ENCODE peak calls at places on chromosome 16, in nine cellular contexts. I, R, H, O, Q, E, P, X and Y are unnamed samples.

GRCh38 chr16:2584742-2585650 is 47.2 kb downstream of the PDPK1 start:
- DNase-seq in E (no peak), I (no peak), H (no peak), R (peak; percentile 16), Q (no peak), X (no peak), O (no peak), P (no peak), Y (no peak)

GRCh38 chr16:11236855-11237254 is 19.1 kb downstream of the SOCS1 start:
- DNase-seq in X (peak; percentile 50), P (no peak), H (no peak), O (no peak), Q (no peak), I (no peak), E (no peak), R (no peak), Y (no peak)

GRCh38 chr16:24834459-24835335 is 11.1 kb upstream of the SLC5A11 start:
- DNase-seq in E (no peak), Q (peak; percentile 8), I (peak; percentile 60), P (no peak), O (no peak), R (peak; percentile 49), H (no peak), X (peak; percentile 59), Y (no peak)

GRCh38 chr16:86952769-86953168 is 364.4 kb downstream of the C16orf95 start:
- DNase-seq in R (peak; percentile 61), O (no peak), E (no peak), Q (no peak), I (no peak), X (no peak), H (no peak), P (no peak), Y (no peak)

GRCh38 chr16:78441298-78441697 is 341.8 kb downstream of the WWOX start:
- DNase-seq in H (no peak), E (no peak), I (no peak), X (no peak), Q (no peak), P (no peak), O (no peak), R (no peak), Y (no peak)

GRCh38 chr16:10852948-10853347 is 24.1 kb upstream of the CIITA start:
- DNase-seq in P (no peak), R (no peak), H (no peak), E (no peak), X (no peak), I (no peak), Q (no peak), O (no peak), Y (no peak)

GRCh38 chr16:1537138-1537577 is 3.7 kb downstream of the TMEM204 start:
- DNase-seq in I (no peak), Q (no peak), H (no peak), O (no peak), X (no peak), P (no peak), R (no peak), E (no peak), Y (no peak)

GRCh38 chr16:29774730-29775129 is 3.3 kb upstream of the ZG16 start:
- DNase-seq in E (no peak), P (no peak), I (no peak), X (no peak), H (no peak), R (no peak), Q (no peak), O (no peak), Y (no peak)

GRCh38 chr16:77169650-77170236 is 21.2 kb upstream of the MON1B start:
- DNase-seq in X (peak; percentile 54), E (no peak), H (no peak), R (peak; percentile 34), Q (peak; percentile 45), I (peak; percentile 78), O (no peak), P (peak; percentile 12), Y (no peak)

GRCh38 chr16:85041184-85041928 is 13.8 kb downstream of the KIAA0513 start:
- DNase-seq in E (no peak), H (no peak), I (no peak), Q (no peak), P (no peak), X (no peak), O (no peak), R (no peak), Y (no peak)

GRCh38 chr16:89972244-89973234 is 24.0 kb downstream of the DEF8 start:
- DNase-seq in E (peak; percentile 90), P (peak; percentile 43), X (peak; percentile 92), I (peak; percentile 97), H (peak; percentile 88), R (peak; percentile 85), Q (peak; percentile 85), O (peak; percentile 40), Y (peak; percentile 40)

GRCh38 chr16:50050802-50051201 is 15.0 kb upstream of the HEATR3 start:
- DNase-seq in X (no peak), H (no peak), O (no peak), R (peak; percentile 11), P (no peak), Q (no peak), I (no peak), E (no peak), Y (no peak)

GRCh38 chr16:86862596-86862995 is 284.2 kb downstream of the FOXL1 start:
- DNase-seq in O (no peak), Q (no peak), I (no peak), P (no peak), X (no peak), H (no peak), E (no peak), R (peak; percentile 11), Y (no peak)

GRCh38 chr16:51550785-51551184 is 399.7 kb upstream of the SALL1 start:
- DNase-seq in P (no peak), Q (no peak), I (no peak), O (no peak), R (peak; percentile 17), X (no peak), H (no peak), E (no peak), Y (no peak)

GRCh38 chr16:80466024-80466986 is 74.5 kb upstream of the DYNLRB2 start:
- DNase-seq in O (no peak), R (peak; percentile 24), Q (peak; percentile 56), X (peak; percentile 50), E (peak; percentile 36), H (peak; percentile 44), P (peak; percentile 10), I (peak; percentile 93), Y (no peak)

GRCh38 chr16:19432429-19432828 is 14.7 kb downstream of the TMC5 start:
- DNase-seq in O (no peak), H (no peak), I (no peak), E (no peak), R (no peak), P (no peak), Q (no peak), X (peak; percentile 1), Y (no peak)

GRCh38 chr16:892536-893255 is 78.1 kb downstream of the LMF1 start:
- DNase-seq in H (no peak), X (no peak), O (no peak), R (no peak), E (peak; percentile 12), I (peak; percentile 61), P (no peak), Q (no peak), Y (no peak)

GRCh38 chr16:647173-647902 is 1.8 kb upstream of the WDR90 start:
- DNase-seq in Q (no peak), P (no peak), E (no peak), O (no peak), H (no peak), I (no peak), X (no peak), R (no peak), Y (no peak)

GRCh38 chr16:30028438-30029093 is 2.5 kb downstream of the TLCD3B start:
- DNase-seq in E (peak; percentile 28), I (peak; percentile 89), X (no peak), O (no peak), P (no peak), Q (peak; percentile 30), R (no peak), H (no peak), Y (no peak)

GRCh38 chr16:54062361-54063346 is 223.9 kb downstream of the IRX3 start:
- DNase-seq in P (no peak), X (no peak), R (no peak), E (no peak), O (no peak), Q (no peak), I (peak; percentile 37), H (no peak), Y (no peak)
- TF ChIP-seq CTCF in P (no peak), X (peak; percentile 12), R (no peak), E (no peak), O (no peak), Q (no peak), I (no peak), H (no peak), Y (no peak)

DNA sequence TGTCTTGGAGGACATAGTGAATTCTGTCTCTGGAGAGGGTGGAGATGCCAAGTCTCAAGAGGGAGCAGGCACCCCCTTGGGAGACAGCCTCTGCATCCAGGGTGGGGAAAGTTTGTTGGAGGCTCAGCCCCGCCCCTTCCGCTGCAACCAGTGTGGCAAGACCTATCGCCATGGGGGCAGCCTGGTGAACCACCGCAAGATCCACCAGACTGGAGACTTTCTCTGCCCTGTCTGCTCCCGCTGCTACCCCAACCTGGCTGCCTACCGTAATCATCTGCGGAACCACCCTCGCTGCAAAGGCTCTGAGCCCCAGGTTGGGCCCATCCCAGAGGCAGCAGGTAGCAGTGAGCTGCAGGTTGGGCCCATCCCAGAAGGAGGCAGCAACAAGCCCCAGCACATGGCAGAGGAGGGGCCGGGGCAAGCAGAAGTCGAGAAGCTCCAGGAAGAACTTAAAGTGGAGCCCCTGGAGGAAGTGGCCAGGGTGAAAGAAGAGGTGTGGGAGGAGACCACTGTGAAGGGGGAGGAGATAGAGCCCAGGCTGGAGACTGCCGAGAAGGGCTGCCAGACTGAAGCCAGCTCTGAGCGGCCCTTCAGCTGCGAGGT is 5.2 kb downstream of the ZNF646 start:
- DNase-seq in O (no peak), X (no peak), Q (no peak), P (no peak), I (no peak), E (no peak), R (no peak), H (no peak), Y (no peak)
- TF ChIP-seq CTCF in O (no peak), X (no peak), Q (no peak), P (no peak), I (no peak), E (no peak), R (no peak), H (no peak), Y (no peak)

DNA sequence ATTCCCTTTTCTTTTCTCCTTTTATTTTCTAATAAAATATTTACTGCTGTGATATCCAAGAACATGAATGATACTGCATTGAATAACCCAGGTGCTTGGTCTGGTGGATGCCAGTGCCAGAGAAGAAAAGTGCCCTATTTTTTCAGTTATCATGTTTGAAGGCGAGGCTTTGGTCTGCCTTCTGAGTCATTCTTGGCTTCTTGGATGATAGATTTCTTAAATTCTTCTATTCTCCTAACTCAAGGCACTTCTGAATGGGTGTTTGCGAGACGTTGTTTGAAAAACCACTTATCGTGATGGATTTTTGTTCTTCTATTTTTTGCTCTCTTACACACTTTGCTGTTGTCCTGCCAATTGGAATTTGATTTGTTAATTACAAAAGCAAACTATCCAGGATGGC is 66.7 kb downstream of the FTO start:
- DNase-seq in O (no peak), R (no peak), I (no peak), H (no peak), Q (no peak), E (no peak), P (no peak), X (no peak), Y (no peak)
- TF ChIP-seq CTCF in O (no peak), R (no peak), I (no peak), H (no peak), Q (no peak), E (no peak), P (no peak), X (no peak), Y (no peak)

GRCh38 chr16:83887088-83887487 is 11.8 kb upstream of the MLYCD start:
- DNase-seq in Q (no peak), O (no peak), I (peak; percentile 27), X (peak; percentile 17), E (no peak), P (no peak), H (no peak), R (no peak), Y (no peak)
- TF ChIP-seq CTCF in Q (peak; percentile 24), O (no peak), I (peak; percentile 44), X (peak; percentile 13), E (no peak), P (no peak), H (no peak), R (peak; percentile 29), Y (peak; percentile 48)